ENCODE peak calls at places on chromosomes 5 and 9, in nine cellular contexts. A, Y, D, I, W, X, J, L and F are unnamed samples.
A peak's percentile ranks its signal among the peaks of the same experiment; 100 is the strongest.

GRCh38 chr5:8226148-8226547 is 357.2 kb downstream of the MTRR start:
- DNase-seq in A (no peak), Y (no peak), D (no peak), I (no peak), W (no peak), X (no peak), J (no peak), L (no peak), F (no peak)

GRCh38 chr5:136193396-136193935 is 504 bp upstream of the SMIM32 start:
- DNase-seq in A (no peak), Y (no peak), D (no peak), I (no peak), W (no peak), X (no peak), J (no peak), L (no peak), F (no peak)

GRCh38 chr9:94804917-94805544 is 78.5 kb downstream of the AOPEP start:
- DNase-seq in A (no peak), Y (no peak), D (no peak), I (no peak), W (no peak), X (no peak), J (no peak), L (no peak), F (no peak)

GRCh38 chr5:132427285-132428146 is 58.0 kb downstream of the SLC22A5 start:
- DNase-seq in A (no peak), Y (peak; percentile 77), D (no peak), I (peak; percentile 53), W (peak; percentile 37), X (no peak), J (peak; percentile 39), L (peak; percentile 59), F (no peak)

GRCh38 chr9:40913096-40913719 is 215.3 kb downstream of the FOXD4L6 start:
- DNase-seq in A (no peak), Y (no peak), D (no peak), I (no peak), W (no peak), X (no peak), J (no peak), L (no peak), F (no peak)

GRCh38 chr5:20276061-20276958 is 288.3 kb upstream of the CDH18 start:
- DNase-seq in A (peak; percentile 25), Y (peak; percentile 48), D (no peak), I (no peak), W (peak; percentile 29), X (peak; percentile 85), J (no peak), L (no peak), F (peak; percentile 67)

GRCh38 chr5:165321912-165322311 is 1816.5 kb downstream of the MAT2B start:
- DNase-seq in A (no peak), Y (no peak), D (no peak), I (no peak), W (no peak), X (peak; percentile 65), J (no peak), L (no peak), F (peak; percentile 3)

GRCh38 chr5:94928891-94929290 is 310.4 kb downstream of the SLF1 start:
- DNase-seq in A (no peak), Y (no peak), D (no peak), I (no peak), W (no peak), X (peak; percentile 40), J (no peak), L (no peak), F (no peak)

GRCh38 chr5:6633469-6634326 is 458 bp downstream of the SRD5A1 start:
- DNase-seq in A (peak; percentile 56), Y (peak; percentile 83), D (peak; percentile 16), I (no peak), W (no peak), X (no peak), J (peak; percentile 18), L (no peak), F (peak; percentile 21)

GRCh38 chr5:72908666-72909065 is 47.2 kb upstream of the FCHO2 start:
- DNase-seq in A (no peak), Y (no peak), D (no peak), I (no peak), W (peak; percentile 57), X (no peak), J (no peak), L (no peak), F (no peak)

GRCh38 chr5:154422298-154422697 is 23.5 kb upstream of the SAP30L start:
- DNase-seq in A (no peak), Y (no peak), D (no peak), I (no peak), W (no peak), X (no peak), J (no peak), L (no peak), F (no peak)

GRCh38 chr5:154419236-154419635 is 26.6 kb upstream of the SAP30L start:
- DNase-seq in A (no peak), Y (no peak), D (no peak), I (no peak), W (no peak), X (no peak), J (no peak), L (no peak), F (no peak)

GRCh38 chr5:154418344-154418820 is 27.4 kb upstream of the SAP30L start:
- DNase-seq in A (no peak), Y (no peak), D (no peak), I (no peak), W (peak; percentile 53), X (no peak), J (no peak), L (no peak), F (no peak)

GRCh38 chr5:154421868-154422267 is 23.9 kb upstream of the SAP30L start:
- DNase-seq in A (peak; percentile 51), Y (peak; percentile 81), D (no peak), I (no peak), W (no peak), X (peak; percentile 33), J (no peak), L (no peak), F (no peak)
- TF ChIP-seq CTCF in A (peak; percentile 75), Y (peak; percentile 86), D (no peak), I (peak; percentile 57), W (peak; percentile 47), X (peak; percentile 54), J (no peak), L (no peak), F (peak; percentile 75)

GRCh38 chr5:154190652-154191304 is at the start of gene GALNT10:
- DNase-seq in A (peak; percentile 61), Y (no peak), D (peak; percentile 55), I (peak; percentile 29), W (peak; percentile 76), X (peak; percentile 72), J (peak; percentile 46), L (peak; percentile 77), F (no peak)

GRCh38 chr5:154189256-154189818 is 1.2 kb upstream of the GALNT10 start:
- DNase-seq in A (no peak), Y (no peak), D (no peak), I (no peak), W (no peak), X (no peak), J (no peak), L (no peak), F (no peak)

GRCh38 chr5:154193176-154193575 is 2.6 kb downstream of the GALNT10 start:
- DNase-seq in A (no peak), Y (no peak), D (no peak), I (no peak), W (no peak), X (no peak), J (no peak), L (no peak), F (no peak)

GRCh38 chr5:154191467-154192261 is 1.1 kb downstream of the GALNT10 start:
- DNase-seq in A (no peak), Y (no peak), D (no peak), I (no peak), W (peak; percentile 45), X (peak; percentile 58), J (no peak), L (no peak), F (peak; percentile 60)

GRCh38 chr5:154189819-154190651 is 498 bp upstream of the GALNT10 start:
- DNase-seq in A (peak; percentile 74), Y (peak; percentile 91), D (peak; percentile 88), I (peak; percentile 53), W (peak; percentile 81), X (peak; percentile 79), J (peak; percentile 68), L (peak; percentile 88), F (peak; percentile 73)
- TF ChIP-seq CTCF in A (peak; percentile 48), Y (peak; percentile 64), D (no peak), I (peak; percentile 55), W (peak; percentile 49), X (peak; percentile 18), J (no peak), L (no peak), F (peak; percentile 75)

GRCh38 chr9:87665516-87665915 is 60.4 kb upstream of the CTSL start:
- DNase-seq in A (peak; percentile 19), Y (no peak), D (no peak), I (no peak), W (no peak), X (no peak), J (no peak), L (no peak), F (no peak)

GRCh38 chr9:87668722-87669121 is 57.2 kb upstream of the CTSL start:
- DNase-seq in A (no peak), Y (no peak), D (no peak), I (no peak), W (no peak), X (no peak), J (no peak), L (peak; percentile 59), F (no peak)

GRCh38 chr9:87664153-87665060 is 61.5 kb upstream of the CTSL start:
- DNase-seq in A (peak; percentile 18), Y (no peak), D (no peak), I (no peak), W (no peak), X (no peak), J (no peak), L (no peak), F (no peak)

GRCh38 chr9:87668222-87668621 is 57.7 kb upstream of the CTSL start:
- DNase-seq in A (peak; percentile 12), Y (no peak), D (no peak), I (no peak), W (no peak), X (no peak), J (no peak), L (peak; percentile 75), F (no peak)

DNA sequence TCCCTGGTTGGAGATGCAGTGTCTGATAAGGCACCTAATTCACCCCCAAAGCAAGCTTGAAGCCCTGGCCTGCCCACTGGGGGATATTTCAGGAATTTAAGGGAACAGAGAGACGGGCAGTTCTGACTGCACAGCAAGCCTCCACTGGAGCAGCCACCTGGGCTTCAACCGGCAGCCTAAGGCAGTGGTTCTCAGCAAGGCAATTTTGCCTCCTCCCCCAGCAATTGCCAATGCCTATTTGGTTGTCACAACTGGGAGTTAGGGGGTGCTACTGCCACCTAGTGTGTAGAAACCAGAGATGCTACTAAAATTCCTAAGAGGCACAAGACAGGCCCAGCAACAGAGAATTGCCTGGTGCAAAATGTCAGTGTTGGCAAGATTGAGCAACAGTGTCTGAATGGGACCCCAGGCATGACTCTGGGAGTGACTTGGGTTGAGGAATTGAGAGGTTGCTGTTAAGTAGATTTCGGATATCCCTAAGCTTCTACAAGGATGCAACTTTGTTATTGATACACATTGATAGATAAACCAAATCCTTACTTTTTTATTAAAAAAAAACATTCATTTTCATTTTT is 58.7 kb upstream of the CTSL start:
- DNase-seq in A (peak; percentile 87), Y (peak; percentile 91), D (no peak), I (no peak), W (no peak), X (peak; percentile 33), J (no peak), L (no peak), F (no peak)
- TF ChIP-seq CTCF in A (peak; percentile 63), Y (peak; percentile 73), D (no peak), I (peak; percentile 38), W (peak; percentile 21), X (peak; percentile 17), J (no peak), L (no peak), F (peak; percentile 51)

GRCh38 chr9:2599896-2600295 is 21.7 kb upstream of the VLDLR start:
- DNase-seq in A (no peak), Y (no peak), D (no peak), I (no peak), W (peak; percentile 9), X (peak; percentile 24), J (no peak), L (no peak), F (no peak)
- TF ChIP-seq CTCF in A (no peak), Y (no peak), D (no peak), I (no peak), W (no peak), X (no peak), J (no peak), L (no peak), F (no peak)